ENCODE peak calls at places on chromosome 3, in nine cellular contexts. A is stimulated activated naive CD8-positive, alpha-beta T cell treated with anti-CD3 and anti-CD28 coated beads, Interleukin-15, Interleukin-2, amounts not matched to agents 100 U/mL and 50 U/mL, for 24 hours; Q is activated CD4-positive, alpha-beta T cell treated with anti-CD3 and anti-CD28 coated beads for 36 hours; Z is pancreas; L is aorta; U is A549; S is mucosa of descending colon; P is effector memory CD8-positive, alpha-beta T cell; E is activated CD8-positive, alpha-beta T cell treated with anti-CD3 and anti-CD28 coated beads, Interleukin-2, amount 10 ng/mL, durations not matched to agents 7 days and 5 days. I is an unnamed sample.

GRCh38 chr3:9497821-9498565 is 55.6 kb downstream of the LHFPL4 start:
- ATAC-seq in A (no peak), Q (no peak), Z (no peak), L (no peak), U (no peak), S (no peak), P (no peak), E (no peak), I (peak)

GRCh38 chr3:99505646-99506269 is 132.6 kb upstream of the COL8A1 start:
- ATAC-seq in A (peak), Q (peak), Z (peak), L (peak), U (peak), S (peak), P (no peak), E (no peak), I (peak)

GRCh38 chr3:37375184-37376120 is 201.1 kb upstream of the LRRFIP2 start:
- ATAC-seq in A (no peak), Q (no peak), Z (peak), L (no peak), U (no peak), S (peak), P (no peak), E (no peak), I (no peak)

GRCh38 chr3:183082355-183082915 is 16.9 kb downstream of the MCCC1 start:
- ATAC-seq in A (no peak), Q (no peak), Z (no peak), L (no peak), U (no peak), S (no peak), P (no peak), E (no peak), I (no peak)

GRCh38 chr3:16011376-16011775 is 163.1 kb upstream of the GALNT15 start:
- ATAC-seq in A (no peak), Q (no peak), Z (no peak), L (no peak), U (no peak), S (no peak), P (no peak), E (no peak), I (no peak)

GRCh38 chr3:42847731-42848130 is 27.9 kb downstream of the CYP8B1 start:
- ATAC-seq in A (no peak), Q (no peak), Z (peak), L (no peak), U (no peak), S (no peak), P (no peak), E (no peak), I (peak)

GRCh38 chr3:108428580-108428979 is 81.8 kb downstream of the MYH15 start:
- ATAC-seq in A (no peak), Q (no peak), Z (no peak), L (peak), U (no peak), S (no peak), P (no peak), E (no peak), I (no peak)

GRCh38 chr3:89932882-89933281 is 825.5 kb downstream of the EPHA3 start:
- ATAC-seq in A (no peak), Q (no peak), Z (no peak), L (no peak), U (no peak), S (no peak), P (no peak), E (no peak), I (no peak)

GRCh38 chr3:6528951-6529350 is 332.0 kb upstream of the GRM7 start:
- ATAC-seq in A (no peak), Q (peak), Z (no peak), L (no peak), U (no peak), S (no peak), P (no peak), E (no peak), I (no peak)

GRCh38 chr3:44974406-44974805 is 1.6 kb downstream of the ZDHHC3 start:
- ATAC-seq in A (no peak), Q (no peak), Z (no peak), L (no peak), U (no peak), S (peak), P (no peak), E (no peak), I (no peak)

GRCh38 chr3:42544492-42545283 is 37.1 kb downstream of the SEC22C start:
- ATAC-seq in A (no peak), Q (no peak), Z (peak), L (peak), U (peak), S (peak), P (no peak), E (no peak), I (no peak)

GRCh38 chr3:128254066-128254590 is 100.8 kb downstream of the EEFSEC start:
- ATAC-seq in A (no peak), Q (no peak), Z (no peak), L (no peak), U (no peak), S (no peak), P (no peak), E (no peak), I (no peak)

GRCh38 chr3:37640636-37641375 is 220.9 kb upstream of the CTDSPL start:
- ATAC-seq in A (no peak), Q (no peak), Z (no peak), L (no peak), U (no peak), S (no peak), P (no peak), E (no peak), I (no peak)

GRCh38 chr3:119322021-119322522 is 27.9 kb downstream of the ARHGAP31 start:
- ATAC-seq in A (no peak), Q (no peak), Z (peak), L (no peak), U (peak), S (no peak), P (no peak), E (no peak), I (peak)

GRCh38 chr3:184472723-184473419 is 88.7 kb upstream of the EPHB3 start:
- ATAC-seq in A (no peak), Q (peak), Z (peak), L (no peak), U (no peak), S (peak), P (peak), E (no peak), I (peak)

GRCh38 chr3:141797819-141798405 is 34.7 kb downstream of the GRK7 start:
- ATAC-seq in A (no peak), Q (no peak), Z (peak), L (no peak), U (no peak), S (peak), P (no peak), E (no peak), I (no peak)

GRCh38 chr3:41173926-41174702 is 25.2 kb upstream of the CTNNB1 start:
- ATAC-seq in A (no peak), Q (no peak), Z (no peak), L (no peak), U (no peak), S (no peak), P (no peak), E (no peak), I (no peak)

GRCh38 chr3:105334138-105334882 is 32.4 kb upstream of the ALCAM start:
- ATAC-seq in A (no peak), Q (peak), Z (no peak), L (no peak), U (no peak), S (no peak), P (no peak), E (no peak), I (no peak)

GRCh38 chr3:129315386-129315991 is 36.8 kb downstream of the HMCES start:
- ATAC-seq in A (no peak), Q (no peak), Z (peak), L (peak), U (no peak), S (peak), P (peak), E (peak), I (peak)

GRCh38 chr3:117958027-117958426 is 1076.6 kb downstream of the IGSF11 start:
- ATAC-seq in A (no peak), Q (no peak), Z (no peak), L (no peak), U (no peak), S (no peak), P (no peak), E (no peak), I (no peak)

GRCh38 chr3:150300847-150301517 is 107.1 kb upstream of the TSC22D2 start:
- ATAC-seq in A (no peak), Q (no peak), Z (no peak), L (no peak), U (no peak), S (peak), P (no peak), E (no peak), I (no peak)

GRCh38 chr3:56133423-56133822 is 334.8 kb downstream of the ERC2 start:
- ATAC-seq in A (no peak), Q (no peak), Z (no peak), L (no peak), U (peak), S (no peak), P (no peak), E (no peak), I (no peak)

GRCh38 chr3:113261996-113262665 is 50.8 kb downstream of the BOC start:
- ATAC-seq in A (no peak), Q (no peak), Z (peak), L (peak), U (no peak), S (peak), P (no peak), E (no peak), I (no peak)

I was measured in esophagus mucosa.